ENCODE peak calls at places on chromosomes 11 and 22, in seven cellular contexts. M, O, L, V, H, T and D are unnamed samples. For H3K9me3, the result is how much of the 10 kb centered on the place peaks cover.

GRCh38 chr11:17612221-17613188 is 65.4 kb downstream of the OTOG start:
- DNase-seq in M (no peak), O (no peak), L (no peak), V (no peak), H (no peak), T (no peak), D (no peak)

GRCh38 chr11:104546486-104546885 is 351.8 kb downstream of the CASP12 start:
- DNase-seq in M (no peak), O (no peak), L (no peak), V (no peak), H (no peak), T (no peak), D (no peak)

GRCh38 chr11:21511835-21512440 is 680.9 kb upstream of the ANO5 start:
- DNase-seq in M (peak), O (peak), L (peak), V (no peak), H (no peak), T (peak), D (no peak)

GRCh38 chr11:66231561-66231960 is 36.9 kb upstream of the RAB1B start:
- DNase-seq in M (no peak), O (no peak), L (no peak), V (no peak), H (no peak), T (no peak), D (no peak)

GRCh38 chr11:72812968-72813739 is 1.1 kb upstream of the ATG16L2 start:
- DNase-seq in M (peak), O (peak), L (peak), V (no peak), H (no peak), T (peak), D (peak)

GRCh38 chr11:16605440-16605970 is 132.9 kb upstream of the C11orf58 start:
- DNase-seq in M (peak), O (peak), L (no peak), V (no peak), H (no peak), T (peak), D (no peak)

GRCh38 chr11:33443684-33444083 is 186.5 kb downstream of the HIPK3 start:
- DNase-seq in M (no peak), O (no peak), L (no peak), V (no peak), H (no peak), T (no peak), D (no peak)

GRCh38 chr22:32862936-32863661 is 61.6 kb downstream of the TIMP3 start:
- DNase-seq in M (no peak), O (no peak), L (no peak), V (no peak), H (no peak), T (no peak), D (no peak)

GRCh38 chr11:121521145-121522042 is 68.6 kb upstream of the SORL1-AS1 start:
- DNase-seq in M (no peak), O (no peak), L (no peak), V (no peak), H (no peak), T (no peak), D (no peak)

GRCh38 chr11:16097543-16097942 is 258.8 kb downstream of the SOX6 start:
- DNase-seq in M (no peak), O (no peak), L (no peak), V (no peak), H (no peak), T (no peak), D (no peak)

GRCh38 chr11:131678658-131679340 is 308.4 kb downstream of the NTM start:
- DNase-seq in M (no peak), O (no peak), L (no peak), V (no peak), H (no peak), T (no peak), D (no peak)

GRCh38 chr11:61270354-61271070 is 24.6 kb downstream of the VWCE start:
- DNase-seq in M (no peak), O (no peak), L (no peak), V (peak), H (no peak), T (peak), D (no peak)

GRCh38 chr11:74442601-74443000 is 24.7 kb downstream of the KCNE3 start:
- DNase-seq in M (no peak), O (no peak), L (no peak), V (no peak), H (no peak), T (peak), D (no peak)

GRCh38 chr11:113730887-113731726 is 25.0 kb upstream of the TMPRSS5 start:
- DNase-seq in M (peak), O (no peak), L (peak), V (peak), H (no peak), T (peak), D (no peak)

GRCh38 chr11:95832763-95833162 is 42.5 kb downstream of the CEP57 start:
- DNase-seq in M (no peak), O (no peak), L (no peak), V (peak), H (no peak), T (peak), D (no peak)

GRCh38 chr22:16721969-16722368 is 103.2 kb downstream of the XKR3 start:
- DNase-seq in M (no peak), O (no peak), L (no peak), V (no peak), H (no peak), T (no peak), D (no peak)

GRCh38 chr22:16717699-16718558 is 107.3 kb downstream of the XKR3 start:
- DNase-seq in M (no peak), O (no peak), L (no peak), V (no peak), H (no peak), T (no peak), D (no peak)
- H3K9me3 ChIP-seq in M (under half), O (under half), L (under half), V (under half), H (under half), T (under half), D (under half)

GRCh38 chr11:99148352-99148751 is 127.6 kb downstream of the CNTN5 start:
- DNase-seq in M (no peak), O (no peak), L (no peak), V (no peak), H (no peak), T (peak), D (no peak)

DNA sequence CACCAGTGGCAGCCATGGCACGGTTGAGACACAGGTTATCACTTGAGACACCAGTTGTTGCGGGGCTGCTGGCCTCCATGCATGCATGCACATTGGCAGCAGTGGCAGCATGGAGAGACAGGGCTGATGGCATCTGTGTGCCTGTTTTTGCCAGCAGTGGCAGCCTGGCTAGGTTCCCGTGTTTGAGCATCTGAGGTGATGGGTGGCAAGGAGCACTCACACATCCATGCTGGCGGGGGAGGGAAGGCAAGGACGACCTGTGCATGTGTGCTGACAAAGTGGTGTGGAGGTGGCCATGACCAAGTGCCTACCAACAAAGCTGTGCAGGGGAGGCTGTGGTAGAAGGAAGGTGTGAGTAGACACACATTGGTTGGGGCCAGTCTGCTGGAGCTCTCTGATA is 133.5 kb downstream of the CNTN5 start:
- DNase-seq in M (no peak), O (no peak), L (no peak), V (no peak), H (no peak), T (no peak), D (no peak)
- H3K9me3 ChIP-seq in M (under half), O (under half), L (under half), V (under half), H (under half), T (under half), D (under half)

DNA sequence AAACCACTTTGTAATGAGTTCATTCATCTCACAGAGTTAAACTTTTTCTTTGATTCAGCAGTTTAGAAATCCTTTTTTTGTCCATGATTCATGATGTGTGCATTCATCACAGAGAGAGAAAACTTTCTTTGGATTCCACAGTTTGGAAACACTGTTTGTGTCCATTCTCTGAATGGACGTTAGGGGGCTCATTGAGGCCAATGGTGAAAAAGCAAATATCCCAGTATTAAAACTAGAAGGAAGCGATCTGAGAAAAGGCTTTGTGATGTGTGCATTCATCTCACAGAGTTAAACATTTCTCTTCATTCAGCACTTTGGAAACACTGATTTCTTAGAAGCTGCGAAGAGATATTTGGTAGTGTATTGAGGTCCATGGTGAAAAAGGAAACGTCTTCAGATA is 155.6 kb upstream of the TRIM48 start:
- DNase-seq in M (no peak), O (no peak), L (no peak), V (no peak), H (no peak), T (no peak), D (no peak)
- H3K9me3 ChIP-seq in M (under half), O (under half), L (under half), V (under half), H (under half), T (under half), D (under half)

GRCh38 chr22:46267431-46268279 is at the start of gene TTC38:
- DNase-seq in M (peak), O (peak), L (peak), V (no peak), H (peak), T (peak), D (peak)

GRCh38 chr22:46260038-46260437 is 3.1 kb downstream of the PKDREJ start:
- DNase-seq in M (no peak), O (peak), L (no peak), V (no peak), H (no peak), T (no peak), D (no peak)

GRCh38 chr22:46259374-46259773 is 3.8 kb downstream of the PKDREJ start:
- DNase-seq in M (no peak), O (peak), L (no peak), V (no peak), H (no peak), T (no peak), D (no peak)

GRCh38 chr22:46263208-46263575 is at the start of gene PKDREJ:
- DNase-seq in M (no peak), O (peak), L (no peak), V (no peak), H (no peak), T (no peak), D (no peak)

DNA sequence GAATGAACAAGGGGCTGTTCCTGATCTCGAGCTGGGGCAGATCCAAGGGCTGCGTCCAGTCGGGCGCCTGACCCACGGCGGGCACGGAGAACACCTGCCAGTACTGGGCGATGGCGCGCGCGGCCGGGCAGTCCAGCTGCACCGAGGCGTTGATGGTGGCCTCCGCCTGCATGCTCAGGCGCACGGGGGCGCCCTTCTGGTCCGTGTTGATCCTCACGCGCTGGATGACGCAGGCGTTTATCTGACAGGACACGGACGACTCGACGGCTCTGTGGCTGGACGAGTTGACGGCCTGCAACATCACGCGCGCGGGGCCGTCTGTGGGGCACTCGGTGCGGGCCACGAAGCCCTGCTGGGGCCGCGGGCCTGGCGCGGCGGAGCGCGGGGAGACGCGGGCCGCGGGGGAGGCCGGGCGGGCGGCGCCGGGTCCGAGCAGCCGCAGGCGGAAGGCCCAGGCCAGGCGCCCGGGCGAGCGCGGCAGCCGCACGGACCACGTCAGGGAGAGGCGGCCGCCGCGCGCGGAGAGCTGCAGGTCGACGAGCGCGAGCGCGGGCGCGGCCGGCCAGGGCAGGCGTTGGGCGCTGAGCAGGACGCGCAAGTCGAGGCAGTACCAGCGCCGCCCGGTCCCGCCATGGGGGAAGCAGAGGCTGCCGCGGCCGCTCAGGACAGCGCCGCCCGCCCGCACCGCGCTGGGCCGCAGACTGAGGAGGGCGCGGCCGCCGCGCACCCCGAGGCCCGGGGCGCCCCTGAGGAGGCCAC is 515 bp downstream of the PKDREJ start:
- DNase-seq in M (peak), O (peak), L (no peak), V (no peak), H (no peak), T (peak), D (no peak)
- H3K9me3 ChIP-seq in M (under half), O (under half), L (under half), V (under half), H (under half), T (under half), D (under half)

GRCh38 chr11:2091112-2091746 is 48.0 kb downstream of the IGF2 start:
- DNase-seq in M (peak), O (no peak), L (no peak), V (no peak), H (no peak), T (no peak), D (peak)
- H3K9me3 ChIP-seq in M (under half), O (under half), L (under half), V (under half), H (under half), T (under half), D (under half)

DNA sequence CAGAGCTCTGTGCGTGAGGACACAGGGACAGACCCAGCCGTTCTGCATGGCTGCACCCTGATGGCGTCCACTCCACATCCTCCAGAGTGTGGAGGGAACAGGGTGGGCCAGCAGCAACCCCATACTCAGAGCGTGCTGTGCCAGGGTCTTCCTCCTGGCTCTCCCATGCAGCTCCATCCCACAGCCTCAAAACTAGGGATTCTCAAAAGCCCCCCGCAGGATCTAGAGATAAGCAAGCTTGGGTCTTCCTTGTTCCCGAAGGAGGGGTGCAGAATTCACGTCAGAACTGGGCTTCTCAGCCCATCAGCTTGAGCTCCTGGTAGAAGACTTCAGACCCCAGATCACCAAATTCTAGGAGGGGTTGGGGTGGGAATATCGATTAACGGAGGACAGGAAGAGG is 858.8 kb downstream of the TBC1D22A start:
- DNase-seq in M (no peak), O (no peak), L (no peak), V (no peak), H (no peak), T (no peak), D (no peak)
- H3K9me3 ChIP-seq in M (under half), O (under half), L (under half), V (half or more), H (under half), T (under half), D (under half)

GRCh38 chr11:35063453-35063852 is 75.5 kb upstream of the CD44 start:
- DNase-seq in M (no peak), O (no peak), L (no peak), V (no peak), H (no peak), T (no peak), D (no peak)

GRCh38 chr11:35061516-35062440 is 77.2 kb upstream of the CD44 start:
- DNase-seq in M (no peak), O (no peak), L (no peak), V (no peak), H (no peak), T (no peak), D (no peak)

GRCh38 chr11:35065566-35065965 is 73.4 kb upstream of the CD44 start:
- DNase-seq in M (no peak), O (no peak), L (no peak), V (no peak), H (no peak), T (peak), D (no peak)

GRCh38 chr11:35066029-35066428 is 72.9 kb upstream of the CD44 start:
- DNase-seq in M (no peak), O (no peak), L (no peak), V (no peak), H (no peak), T (no peak), D (no peak)

GRCh38 chr11:35064114-35064800 is 74.7 kb upstream of the CD44 start:
- DNase-seq in M (no peak), O (no peak), L (no peak), V (no peak), H (no peak), T (peak), D (no peak)
- H3K9me3 ChIP-seq in M (under half), O (under half), L (under half), V (under half), H (under half), T (under half), D (under half)

DNA sequence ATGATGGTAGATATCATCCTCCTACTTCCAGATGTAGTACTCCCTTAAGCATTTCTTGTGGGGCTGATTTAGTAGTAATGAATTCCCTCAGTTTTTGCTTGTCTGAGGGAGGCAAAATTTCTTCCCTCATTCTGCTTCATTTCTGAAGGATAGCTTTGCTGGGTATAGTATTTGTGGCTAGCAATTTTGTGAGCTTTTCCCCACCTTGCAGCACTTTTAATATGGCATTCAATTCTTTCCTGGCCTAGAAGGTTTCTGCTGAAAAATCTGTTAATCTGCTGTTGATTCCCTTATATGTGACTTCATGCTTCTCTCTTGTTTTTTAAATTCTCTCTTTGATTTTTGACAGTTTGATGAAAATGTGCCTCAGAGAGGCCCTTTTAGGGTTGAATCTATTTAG is 50.4 kb downstream of the KCNQ1OT1 start:
- DNase-seq in M (no peak), O (no peak), L (no peak), V (no peak), H (no peak), T (no peak), D (no peak)
- H3K9me3 ChIP-seq in M (under half), O (half or more), L (under half), V (half or more), H (half or more), T (under half), D (under half)

DNA sequence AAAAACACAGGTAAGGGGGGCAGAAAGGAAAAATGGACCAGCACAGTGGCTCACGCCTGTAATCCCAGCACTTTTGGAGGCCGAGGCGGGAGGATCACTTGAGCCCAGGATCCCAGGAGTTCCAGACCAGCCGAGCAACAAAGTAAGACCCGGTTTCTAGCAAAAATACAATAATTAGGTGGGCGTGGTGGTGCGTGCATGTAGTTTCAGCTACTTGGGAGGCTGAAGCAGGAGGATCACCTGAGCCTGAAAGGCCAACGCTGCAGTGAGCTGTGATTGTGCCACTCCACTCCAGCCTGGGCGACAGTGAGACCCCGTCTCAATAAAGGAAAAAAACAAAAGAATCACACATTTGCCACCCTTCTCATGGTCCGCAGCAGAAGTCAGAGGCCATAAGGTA is 519.4 kb downstream of the BRD1 start:
- DNase-seq in M (peak), O (peak), L (no peak), V (no peak), H (no peak), T (no peak), D (no peak)
- H3K9me3 ChIP-seq in M (under half), O (under half), L (under half), V (half or more), H (under half), T (under half), D (under half)

DNA sequence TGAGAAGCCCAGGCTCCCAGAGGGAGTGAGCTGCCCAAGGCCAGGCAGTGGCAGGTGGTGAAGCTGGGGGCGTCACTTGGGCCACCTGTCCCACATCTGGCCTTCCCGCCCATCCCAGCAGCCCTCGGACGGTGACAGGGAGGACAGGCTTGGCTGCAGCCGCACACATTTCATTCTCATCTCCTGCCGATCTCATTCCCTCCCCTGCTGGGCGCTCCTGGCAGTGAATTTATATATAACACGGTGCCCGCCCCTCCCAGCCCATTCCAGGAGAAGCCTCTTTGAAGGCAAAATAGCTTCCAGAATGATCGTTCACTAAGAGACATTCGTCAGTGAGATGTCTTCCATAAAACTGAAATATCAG is 861.3 kb downstream of the TBC1D22A start:
- DNase-seq in M (peak), O (no peak), L (no peak), V (no peak), H (no peak), T (no peak), D (no peak)
- H3K9me3 ChIP-seq in M (under half), O (under half), L (under half), V (half or more), H (under half), T (under half), D (under half)